ENCODE peak calls at places on chromosomes 13 and 19, in five cellular contexts. U is MM.1S, P is fibroblast of lung, R is GM23248, Y is hepatocyte. H is an unnamed sample.

GRCh38 chr19:10104665-10105221 is 1.4 kb upstream of the PPAN start:
- DNase-seq in U (no peak), P (no peak), R (no peak), Y (no peak), H (no peak)

GRCh38 chr13:51557875-51558604 is 26.2 kb upstream of the WDFY2 start:
- DNase-seq in U (no peak), P (peak), R (peak), Y (no peak), H (peak)

GRCh38 chr19:54335164-54335563 is 3.8 kb downstream of the LILRA4 start:
- DNase-seq in U (no peak), P (no peak), R (no peak), Y (no peak), H (no peak)

GRCh38 chr13:46127336-46128023 is 22.6 kb upstream of the CPB2 start:
- DNase-seq in U (no peak), P (no peak), R (no peak), Y (no peak), H (no peak)

GRCh38 chr13:110624766-110625756 is 9.7 kb downstream of the NAXD start:
- DNase-seq in U (no peak), P (no peak), R (no peak), Y (no peak), H (no peak)

GRCh38 chr19:4707322-4707721 is 16.3 kb downstream of the DPP9 start:
- DNase-seq in U (no peak), P (no peak), R (peak), Y (no peak), H (no peak)

GRCh38 chr13:44236370-44236769 is 137.3 kb upstream of the SERP2 start:
- DNase-seq in U (no peak), P (peak), R (peak), Y (no peak), H (no peak)

GRCh38 chr19:38233740-38234251 is 9.8 kb upstream of the DPF1 start:
- DNase-seq in U (peak), P (peak), R (peak), Y (peak), H (peak)

GRCh38 chr13:29484796-29485195 is 110.7 kb downstream of the SLC7A1 start:
- DNase-seq in U (no peak), P (no peak), R (no peak), Y (no peak), H (no peak)

GRCh38 chr13:43411211-43411610 is 375.6 kb downstream of the ENOX1 start:
- DNase-seq in U (no peak), P (no peak), R (no peak), Y (no peak), H (no peak)

GRCh38 chr13:80036845-80037504 is 304.0 kb downstream of the SPRY2 start:
- DNase-seq in U (no peak), P (no peak), R (no peak), Y (no peak), H (no peak)

GRCh38 chr19:843180-843835 is 2.5 kb downstream of the PRTN3 start:
- DNase-seq in U (no peak), P (no peak), R (peak), Y (peak), H (no peak)
- TF ChIP-seq EZH2 in U (no peak), P (no peak), R (no peak), Y (peak), H (no peak)

GRCh38 chr19:1315470-1316166 is 29.9 kb downstream of the EFNA2 start:
- DNase-seq in U (peak), P (peak), R (peak), Y (peak), H (peak)
- TF ChIP-seq EZH2 in U (no peak), P (no peak), R (no peak), Y (no peak), H (no peak)

GRCh38 chr19:34135401-34135800 is 36.9 kb upstream of the LSM14A start:
- DNase-seq in U (no peak), P (no peak), R (no peak), Y (no peak), H (no peak)
- TF ChIP-seq EZH2 in U (no peak), P (no peak), R (no peak), Y (no peak), H (no peak)

GRCh38 chr19:49422407-49423277 is 599 bp downstream of the PTH2 start:
- DNase-seq in U (peak), P (peak), R (peak), Y (peak), H (peak)
- TF ChIP-seq EZH2 in U (no peak), P (peak), R (peak), Y (peak), H (peak)

GRCh38 chr13:50125556-50126377 is 110.5 kb downstream of the KCNRG start:
- DNase-seq in U (peak), P (peak), R (peak), Y (peak), H (peak)

GRCh38 chr13:50125306-50125555 is 110.0 kb downstream of the KCNRG start:
- DNase-seq in U (no peak), P (no peak), R (no peak), Y (no peak), H (no peak)

GRCh38 chr13:50127726-50128291 is 112.6 kb downstream of the KCNRG start:
- DNase-seq in U (no peak), P (no peak), R (no peak), Y (peak), H (no peak)

GRCh38 chr13:50127017-50127725 is 111.9 kb downstream of the KCNRG start:
- DNase-seq in U (no peak), P (peak), R (peak), Y (peak), H (no peak)

GRCh38 chr13:50126378-50127016 is 111.3 kb downstream of the KCNRG start:
- DNase-seq in U (peak), P (peak), R (peak), Y (peak), H (peak)
- TF ChIP-seq EZH2 in U (no peak), P (no peak), R (no peak), Y (no peak), H (no peak)